ENCODE peak calls at places on chromosomes 13 and 19, in nine cellular contexts. H is fibroblast of the conjunctiva; C is AG09319; D is WERI-Rb-1; N is cardiac septum; R is AG04449; Q is activated CD4-positive, alpha-beta T cell treated with anti-CD3 and anti-CD28 coated beads, Interleukin-2, amount 50 U/mL, for 48 hours; U is HFFc6; V is stimulated activated CD4-positive, alpha-beta T cell treated with anti-CD3 and anti-CD28 coated beads, TNF-alpha, amount 100 ng/mL, for 1 hour. I is an unnamed sample.

GRCh38 chr13:42883142-42883541 is 101.8 kb downstream of the FAM216B start:
- DNase-seq in D (no peak), V (no peak), N (no peak), C (no peak), Q (no peak), R (no peak), U (no peak), H (no peak), I (no peak)

GRCh38 chr13:25901460-25902376 is 150.1 kb downstream of the SHISA2 start:
- DNase-seq in U (no peak), N (no peak), Q (no peak), D (no peak), H (peak; percentile 46), C (no peak), V (peak; percentile 2), R (no peak), I (peak; percentile 17)

GRCh38 chr19:32343550-32344262 is 1.7 kb upstream of the ZNF507 start:
- DNase-seq in U (no peak), C (no peak), V (no peak), N (no peak), H (no peak), R (no peak), D (no peak), Q (no peak), I (no peak)

GRCh38 chr13:83355042-83355441 is 527.2 kb downstream of the SLITRK1 start:
- DNase-seq in Q (no peak), R (no peak), H (no peak), D (no peak), U (no peak), N (no peak), V (no peak), C (no peak), I (no peak)

GRCh38 chr19:10327793-10328192 is 5.5 kb downstream of the RAVER1 start:
- DNase-seq in U (no peak), R (no peak), V (no peak), C (no peak), D (no peak), H (no peak), Q (no peak), N (no peak), I (no peak)

GRCh38 chr19:56619131-56619530 is 23.8 kb upstream of the SMIM17 start:
- DNase-seq in Q (no peak), H (no peak), U (no peak), D (no peak), C (no peak), N (no peak), R (no peak), V (no peak), I (no peak)

GRCh38 chr19:13825489-13826475 is 30.5 kb downstream of the ZSWIM4 start:
- DNase-seq in V (no peak), Q (no peak), U (no peak), H (no peak), D (peak; percentile 55), R (no peak), C (no peak), N (no peak), I (peak; percentile 99)

GRCh38 chr19:29741776-29742175 is 26.7 kb upstream of the C19orf12 start:
- DNase-seq in C (no peak), R (no peak), N (no peak), Q (no peak), D (no peak), V (no peak), H (no peak), U (no peak), I (peak; percentile 81)

GRCh38 chr19:18422530-18423191 is 3.5 kb downstream of the SSBP4 start:
- DNase-seq in Q (no peak), U (no peak), D (no peak), H (no peak), N (no peak), C (no peak), R (no peak), V (no peak), I (no peak)

GRCh38 chr13:48944221-48944620 is 31.5 kb upstream of the FNDC3A start:
- DNase-seq in Q (no peak), C (no peak), R (no peak), V (no peak), U (no peak), D (no peak), N (no peak), H (peak; percentile 39), I (no peak)

GRCh38 chr13:50731400-50731799 is 112.1 kb downstream of the DLEU7 start:
- DNase-seq in Q (no peak), D (no peak), H (peak; percentile 14), N (no peak), V (no peak), C (peak; percentile 24), U (peak; percentile 57), R (peak; percentile 40), I (no peak)

GRCh38 chr19:3687774-3688706 is 12.2 kb downstream of the PIP5K1C start:
- DNase-seq in Q (peak; percentile 37), U (no peak), C (no peak), V (no peak), R (no peak), D (no peak), H (no peak), N (no peak), I (no peak)

GRCh38 chr13:45691251-45691650 is 10.9 kb upstream of the CBY2 start:
- DNase-seq in U (no peak), H (no peak), R (no peak), D (no peak), N (no peak), Q (no peak), C (no peak), V (no peak), I (no peak)

GRCh38 chr13:37602743-37603381 is 4.3 kb upstream of the POSTN start:
- DNase-seq in D (no peak), C (no peak), Q (no peak), H (no peak), N (no peak), V (no peak), U (peak; percentile 10), R (no peak), I (no peak)

GRCh38 chr19:21604351-21604926 is 99.0 kb downstream of the ZNF429 start:
- DNase-seq in R (no peak), V (no peak), H (no peak), U (peak; percentile 30), N (no peak), Q (no peak), D (no peak), C (no peak), I (peak; percentile 13)

GRCh38 chr13:40283666-40284065 is 382.8 kb downstream of the FOXO1 start:
- DNase-seq in N (no peak), U (no peak), C (no peak), D (no peak), H (no peak), V (no peak), R (no peak), Q (no peak), I (no peak)

GRCh38 chr19:8342684-8343482 is at the start of gene KANK3:
- DNase-seq in H (peak; percentile 83), Q (peak; percentile 95), C (peak; percentile 81), D (peak; percentile 98), U (peak; percentile 86), N (peak; percentile 97), V (peak; percentile 78), R (peak; percentile 45), I (peak; percentile 95)

GRCh38 chr13:40485611-40486517 is 180.6 kb downstream of the FOXO1 start:
- DNase-seq in V (peak; percentile 49), N (no peak), H (no peak), R (no peak), C (no peak), Q (peak; percentile 60), U (no peak), D (no peak), I (no peak)

GRCh38 chr13:35850569-35850968 is 280.6 kb downstream of the DCLK1 start:
- DNase-seq in H (no peak), N (no peak), R (no peak), Q (no peak), U (no peak), C (no peak), D (no peak), V (no peak), I (no peak)

GRCh38 chr13:73421310-73421912 is 362.6 kb downstream of the KLF5 start:
- DNase-seq in U (peak; percentile 22), H (no peak), N (no peak), R (no peak), C (no peak), D (no peak), V (no peak), Q (peak; percentile 16), I (no peak)

GRCh38 chr13:107209811-107210210 is 641.9 kb upstream of the ARGLU1 start:
- DNase-seq in Q (no peak), D (no peak), R (no peak), H (no peak), N (no peak), V (no peak), C (no peak), U (no peak), I (no peak)

GRCh38 chr13:92806215-92806614 is 420.4 kb upstream of the GPC6 start:
- DNase-seq in N (no peak), U (no peak), Q (no peak), R (no peak), D (no peak), C (no peak), H (no peak), V (no peak), I (no peak)

GRCh38 chr19:49453757-49454248 is 778 bp downstream of the ALDH16A1 start:
- DNase-seq in C (no peak), Q (no peak), V (no peak), R (no peak), U (no peak), H (no peak), D (no peak), N (no peak), I (no peak)